ENCODE peak calls at places on chromosomes 16 and 17, in ten cellular contexts. One of them, this sample, is unnamed.

GRCh38 chr16:29680180-29680598 is 1.2 kb downstream of the QPRT start:
- ATAC-seq in HCT116: no peak
- ATAC-seq in CD8-positive, alpha-beta T cell: no peak
- ATAC-seq in psoas muscle: no peak
- ATAC-seq in PC-3: no peak
- ATAC-seq in pancreas: no peak
- ATAC-seq in right cardiac atrium: no peak
- ATAC-seq in lower lobe of right lung: no peak
- ATAC-seq in upper lobe of left lung: no peak
- ATAC-seq in gastrocnemius medialis: no peak
- ATAC-seq in this sample: no peak

GRCh38 chr17:27199948-27200347 is 94.0 kb upstream of the WSB1 start:
- ATAC-seq in CD8-positive, alpha-beta T cell: no peak
- ATAC-seq in gastrocnemius medialis: no peak
- ATAC-seq in upper lobe of left lung: no peak
- ATAC-seq in psoas muscle: no peak
- ATAC-seq in pancreas: no peak
- ATAC-seq in HCT116: no peak
- ATAC-seq in PC-3: peak; percentile 48
- ATAC-seq in right cardiac atrium: no peak
- ATAC-seq in lower lobe of right lung: no peak
- ATAC-seq in this sample: no peak

GRCh38 chr16:23520500-23520899 is 10.2 kb upstream of the GGA2 start:
- ATAC-seq in PC-3: no peak
- ATAC-seq in gastrocnemius medialis: no peak
- ATAC-seq in upper lobe of left lung: no peak
- ATAC-seq in right cardiac atrium: no peak
- ATAC-seq in CD8-positive, alpha-beta T cell: no peak
- ATAC-seq in pancreas: no peak
- ATAC-seq in lower lobe of right lung: peak; percentile 48
- ATAC-seq in HCT116: no peak
- ATAC-seq in psoas muscle: no peak
- ATAC-seq in this sample: no peak

GRCh38 chr17:13182854-13183253 is 165.0 kb upstream of the ELAC2 start:
- ATAC-seq in PC-3: no peak
- ATAC-seq in gastrocnemius medialis: no peak
- ATAC-seq in CD8-positive, alpha-beta T cell: no peak
- ATAC-seq in pancreas: peak; percentile 46
- ATAC-seq in psoas muscle: no peak
- ATAC-seq in right cardiac atrium: no peak
- ATAC-seq in lower lobe of right lung: peak; percentile 65
- ATAC-seq in HCT116: no peak
- ATAC-seq in upper lobe of left lung: no peak
- ATAC-seq in this sample: no peak

GRCh38 chr17:60231234-60231633 is 81.5 kb downstream of the CA4 start:
- ATAC-seq in right cardiac atrium: no peak
- ATAC-seq in gastrocnemius medialis: no peak
- ATAC-seq in pancreas: no peak
- ATAC-seq in CD8-positive, alpha-beta T cell: no peak
- ATAC-seq in upper lobe of left lung: peak; percentile 49
- ATAC-seq in psoas muscle: peak; percentile 61
- ATAC-seq in lower lobe of right lung: no peak
- ATAC-seq in HCT116: peak; percentile 80
- ATAC-seq in PC-3: peak; percentile 84
- ATAC-seq in this sample: no peak

GRCh38 chr16:82265809-82266208 is 95.8 kb upstream of the MPHOSPH6 start:
- ATAC-seq in right cardiac atrium: no peak
- ATAC-seq in psoas muscle: no peak
- ATAC-seq in gastrocnemius medialis: no peak
- ATAC-seq in CD8-positive, alpha-beta T cell: no peak
- ATAC-seq in lower lobe of right lung: no peak
- ATAC-seq in upper lobe of left lung: no peak
- ATAC-seq in pancreas: no peak
- ATAC-seq in HCT116: no peak
- ATAC-seq in PC-3: no peak
- ATAC-seq in this sample: no peak

GRCh38 chr17:64084086-64084939 is 45.6 kb downstream of the ERN1 start:
- ATAC-seq in pancreas: peak; percentile 78
- ATAC-seq in PC-3: peak; percentile 53
- ATAC-seq in upper lobe of left lung: peak; percentile 55
- ATAC-seq in HCT116: peak; percentile 31
- ATAC-seq in right cardiac atrium: peak; percentile 63
- ATAC-seq in CD8-positive, alpha-beta T cell: no peak
- ATAC-seq in psoas muscle: no peak
- ATAC-seq in gastrocnemius medialis: no peak
- ATAC-seq in lower lobe of right lung: peak; percentile 45
- ATAC-seq in this sample: no peak

GRCh38 chr16:5386989-5387388 is 289.4 kb upstream of the EEF2KMT start:
- ATAC-seq in CD8-positive, alpha-beta T cell: no peak
- ATAC-seq in HCT116: no peak
- ATAC-seq in right cardiac atrium: no peak
- ATAC-seq in gastrocnemius medialis: no peak
- ATAC-seq in PC-3: no peak
- ATAC-seq in psoas muscle: no peak
- ATAC-seq in lower lobe of right lung: no peak
- ATAC-seq in upper lobe of left lung: no peak
- ATAC-seq in pancreas: no peak
- ATAC-seq in this sample: no peak

GRCh38 chr16:16092925-16093624 is 130.2 kb downstream of the ABCC6 start:
- ATAC-seq in psoas muscle: peak; percentile 24
- ATAC-seq in pancreas: peak; percentile 72
- ATAC-seq in upper lobe of left lung: no peak
- ATAC-seq in gastrocnemius medialis: no peak
- ATAC-seq in PC-3: no peak
- ATAC-seq in lower lobe of right lung: no peak
- ATAC-seq in right cardiac atrium: no peak
- ATAC-seq in CD8-positive, alpha-beta T cell: no peak
- ATAC-seq in HCT116: no peak
- ATAC-seq in this sample: no peak

GRCh38 chr16:58020628-58021521 is 4.7 kb upstream of the MMP15 start:
- ATAC-seq in gastrocnemius medialis: no peak
- ATAC-seq in psoas muscle: peak; percentile 49
- ATAC-seq in upper lobe of left lung: peak; percentile 42
- ATAC-seq in lower lobe of right lung: no peak
- ATAC-seq in PC-3: peak; percentile 16
- ATAC-seq in CD8-positive, alpha-beta T cell: peak; percentile 69
- ATAC-seq in HCT116: peak; percentile 27
- ATAC-seq in pancreas: no peak
- ATAC-seq in right cardiac atrium: no peak
- ATAC-seq in this sample: no peak

GRCh38 chr17:64349949-64350348 is 40.7 kb downstream of the PECAM1 start:
- ATAC-seq in pancreas: no peak
- ATAC-seq in CD8-positive, alpha-beta T cell: no peak
- ATAC-seq in right cardiac atrium: no peak
- ATAC-seq in psoas muscle: no peak
- ATAC-seq in HCT116: no peak
- ATAC-seq in gastrocnemius medialis: no peak
- ATAC-seq in PC-3: peak; percentile 33
- ATAC-seq in upper lobe of left lung: no peak
- ATAC-seq in lower lobe of right lung: no peak
- ATAC-seq in this sample: no peak

GRCh38 chr17:74274703-74275340 is 788 bp downstream of the DNAI2 start:
- ATAC-seq in gastrocnemius medialis: no peak
- ATAC-seq in right cardiac atrium: no peak
- ATAC-seq in CD8-positive, alpha-beta T cell: no peak
- ATAC-seq in lower lobe of right lung: no peak
- ATAC-seq in pancreas: no peak
- ATAC-seq in PC-3: no peak
- ATAC-seq in upper lobe of left lung: no peak
- ATAC-seq in psoas muscle: no peak
- ATAC-seq in HCT116: no peak
- ATAC-seq in this sample: no peak

GRCh38 chr17:59527931-59528330 is 37.5 kb upstream of the DHX40 start:
- ATAC-seq in pancreas: no peak
- ATAC-seq in HCT116: no peak
- ATAC-seq in PC-3: no peak
- ATAC-seq in CD8-positive, alpha-beta T cell: no peak
- ATAC-seq in psoas muscle: no peak
- ATAC-seq in upper lobe of left lung: no peak
- ATAC-seq in lower lobe of right lung: no peak
- ATAC-seq in gastrocnemius medialis: no peak
- ATAC-seq in right cardiac atrium: no peak
- ATAC-seq in this sample: no peak

GRCh38 chr17:68778726-68779125 is 176.5 kb downstream of the ABCA8 start:
- ATAC-seq in lower lobe of right lung: no peak
- ATAC-seq in CD8-positive, alpha-beta T cell: no peak
- ATAC-seq in HCT116: no peak
- ATAC-seq in PC-3: no peak
- ATAC-seq in pancreas: no peak
- ATAC-seq in psoas muscle: no peak
- ATAC-seq in upper lobe of left lung: no peak
- ATAC-seq in right cardiac atrium: no peak
- ATAC-seq in gastrocnemius medialis: no peak
- ATAC-seq in this sample: no peak

GRCh38 chr16:84103678-84104077 is 13.1 kb downstream of the MBTPS1 start:
- ATAC-seq in right cardiac atrium: no peak
- ATAC-seq in upper lobe of left lung: no peak
- ATAC-seq in PC-3: peak; percentile 60
- ATAC-seq in CD8-positive, alpha-beta T cell: no peak
- ATAC-seq in pancreas: no peak
- ATAC-seq in lower lobe of right lung: no peak
- ATAC-seq in psoas muscle: peak; percentile 62
- ATAC-seq in gastrocnemius medialis: peak; percentile 44
- ATAC-seq in HCT116: no peak
- ATAC-seq in this sample: no peak

GRCh38 chr16:74773431-74774222 is 993 bp downstream of the FA2H start:
- ATAC-seq in CD8-positive, alpha-beta T cell: no peak
- ATAC-seq in HCT116: no peak
- ATAC-seq in gastrocnemius medialis: no peak
- ATAC-seq in psoas muscle: no peak
- ATAC-seq in upper lobe of left lung: no peak
- ATAC-seq in PC-3: no peak
- ATAC-seq in right cardiac atrium: no peak
- ATAC-seq in pancreas: no peak
- ATAC-seq in lower lobe of right lung: no peak
- ATAC-seq in this sample: no peak

DNA sequence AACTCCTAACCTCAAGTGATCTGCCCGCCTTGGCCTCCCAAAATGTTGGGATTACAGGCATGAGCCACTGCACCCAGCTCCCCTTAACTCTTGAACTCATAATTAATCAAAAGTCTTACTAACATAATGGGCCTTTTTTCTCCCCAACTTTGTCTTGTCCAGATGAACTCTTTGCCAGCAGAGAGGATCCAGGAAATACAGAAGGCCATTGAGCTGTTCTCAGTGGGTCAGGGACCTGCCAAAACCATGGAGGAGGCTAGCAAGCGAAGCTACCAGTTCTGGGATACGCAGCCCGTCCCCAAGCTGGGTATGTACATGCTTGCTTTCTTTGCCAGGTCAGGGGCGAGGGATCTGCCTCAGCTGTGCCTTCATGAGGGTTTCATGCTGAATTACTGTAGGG is 25.2 kb downstream of the NMT1 start:
- ATAC-seq in HCT116: no peak
- ATAC-seq in lower lobe of right lung: no peak
- ATAC-seq in gastrocnemius medialis: no peak
- ATAC-seq in PC-3: no peak
- ATAC-seq in pancreas: no peak
- ATAC-seq in psoas muscle: no peak
- ATAC-seq in upper lobe of left lung: no peak
- ATAC-seq in CD8-positive, alpha-beta T cell: no peak
- ATAC-seq in right cardiac atrium: no peak
- ATAC-seq in this sample: no peak
- H3K27ac ChIP-seq in HCT116: no peak overlapping the region
- H3K27ac ChIP-seq in lower lobe of right lung: no peak overlapping the region
- H3K27ac ChIP-seq in gastrocnemius medialis: peak overlapping the region; percentile 95
- H3K27ac ChIP-seq in PC-3: no peak overlapping the region
- H3K27ac ChIP-seq in pancreas: no peak overlapping the region
- H3K27ac ChIP-seq in psoas muscle: peak overlapping the region; percentile 77
- H3K27ac ChIP-seq in upper lobe of left lung: no peak overlapping the region
- H3K27ac ChIP-seq in CD8-positive, alpha-beta T cell: no peak overlapping the region
- H3K27ac ChIP-seq in right cardiac atrium: no peak overlapping the region
- H3K27ac ChIP-seq in this sample: no peak overlapping the region

GRCh38 chr16:53131050-53131362 is 76.2 kb downstream of the CHD9 start:
- ATAC-seq in PC-3: no peak
- ATAC-seq in lower lobe of right lung: no peak
- ATAC-seq in psoas muscle: no peak
- ATAC-seq in right cardiac atrium: no peak
- ATAC-seq in gastrocnemius medialis: no peak
- ATAC-seq in CD8-positive, alpha-beta T cell: peak; percentile 8
- ATAC-seq in upper lobe of left lung: no peak
- ATAC-seq in pancreas: no peak
- ATAC-seq in HCT116: no peak
- ATAC-seq in this sample: no peak
- H3K27ac ChIP-seq in PC-3: peak overlapping the region; percentile 69
- H3K27ac ChIP-seq in lower lobe of right lung: peak overlapping the region; percentile 93
- H3K27ac ChIP-seq in psoas muscle: peak overlapping the region; percentile 94
- H3K27ac ChIP-seq in right cardiac atrium: peak overlapping the region; percentile 86
- H3K27ac ChIP-seq in gastrocnemius medialis: peak overlapping the region; percentile 97
- H3K27ac ChIP-seq in CD8-positive, alpha-beta T cell: peak overlapping the region; percentile 52
- H3K27ac ChIP-seq in upper lobe of left lung: peak overlapping the region; percentile 95
- H3K27ac ChIP-seq in pancreas: peak overlapping the region; percentile 97
- H3K27ac ChIP-seq in HCT116: peak overlapping the region; percentile 87
- H3K27ac ChIP-seq in this sample: peak overlapping the region; percentile 85

DNA sequence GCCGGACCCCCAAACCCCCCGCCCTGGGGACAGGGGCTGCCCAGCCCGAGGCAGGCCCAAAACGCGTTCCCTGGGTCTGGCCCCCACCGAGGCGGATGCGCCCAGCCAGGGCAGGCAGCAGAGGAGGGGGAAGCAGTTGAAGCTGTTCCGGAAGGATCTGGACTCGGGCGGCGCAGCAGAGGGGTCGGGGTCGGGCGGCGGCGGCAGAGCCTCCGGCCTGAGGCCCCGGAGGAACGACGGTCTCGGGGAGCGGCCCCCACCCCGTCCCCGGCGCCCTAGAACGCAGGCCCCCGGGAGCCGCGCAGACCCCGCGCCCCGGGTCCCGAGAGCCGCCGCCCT is 22.9 kb upstream of the ZFPM1 start:
- ATAC-seq in PC-3: no peak
- ATAC-seq in lower lobe of right lung: no peak
- ATAC-seq in upper lobe of left lung: peak; percentile 3
- ATAC-seq in pancreas: no peak
- ATAC-seq in CD8-positive, alpha-beta T cell: peak; percentile 30
- ATAC-seq in psoas muscle: peak; percentile 11
- ATAC-seq in gastrocnemius medialis: no peak
- ATAC-seq in right cardiac atrium: no peak
- ATAC-seq in HCT116: no peak
- ATAC-seq in this sample: no peak
- H3K27ac ChIP-seq in PC-3: no peak overlapping the region
- H3K27ac ChIP-seq in lower lobe of right lung: peak overlapping the region; percentile 71
- H3K27ac ChIP-seq in upper lobe of left lung: peak overlapping the region; percentile 75
- H3K27ac ChIP-seq in pancreas: no peak overlapping the region
- H3K27ac ChIP-seq in CD8-positive, alpha-beta T cell: no peak overlapping the region
- H3K27ac ChIP-seq in psoas muscle: no peak overlapping the region
- H3K27ac ChIP-seq in gastrocnemius medialis: no peak overlapping the region
- H3K27ac ChIP-seq in right cardiac atrium: no peak overlapping the region
- H3K27ac ChIP-seq in HCT116: no peak overlapping the region
- H3K27ac ChIP-seq in this sample: no peak overlapping the region

DNA sequence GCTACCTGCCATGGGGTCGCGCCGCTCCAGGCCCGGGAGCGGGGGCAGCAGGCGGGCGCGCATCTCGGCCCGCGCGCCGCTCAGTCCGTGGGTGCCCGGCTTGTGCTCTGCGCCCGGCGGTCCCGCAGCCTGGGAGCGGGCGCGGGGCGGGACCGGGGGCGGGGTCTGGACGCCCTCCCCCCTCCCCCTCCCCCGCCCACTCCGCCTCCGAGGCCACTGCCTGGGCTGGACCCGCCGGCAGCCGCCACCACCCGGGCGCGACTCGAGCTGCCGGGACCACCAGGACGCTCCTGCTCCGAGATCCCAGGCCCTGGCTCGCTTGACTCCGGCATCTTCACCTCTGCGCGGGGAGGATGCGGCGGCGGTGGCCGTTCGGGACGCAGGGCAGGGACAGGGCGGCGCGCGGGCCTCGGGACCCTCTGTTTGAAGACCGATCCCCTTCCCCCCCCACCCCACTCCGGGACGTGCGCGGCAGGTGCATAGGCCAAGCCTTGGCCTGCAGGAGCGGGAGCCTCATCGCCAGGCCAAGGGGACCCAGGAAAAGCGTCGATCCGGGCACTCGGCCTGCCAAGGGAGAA is at the start of gene HS3ST6:
- ATAC-seq in PC-3: no peak
- ATAC-seq in CD8-positive, alpha-beta T cell: no peak
- ATAC-seq in HCT116: no peak
- ATAC-seq in upper lobe of left lung: no peak
- ATAC-seq in pancreas: no peak
- ATAC-seq in gastrocnemius medialis: no peak
- ATAC-seq in psoas muscle: peak; percentile 19
- ATAC-seq in right cardiac atrium: no peak
- ATAC-seq in lower lobe of right lung: no peak
- ATAC-seq in this sample: no peak
- H3K27ac ChIP-seq in PC-3: no peak within 1 kb of the TSS
- H3K27ac ChIP-seq in CD8-positive, alpha-beta T cell: no peak within 1 kb of the TSS
- H3K27ac ChIP-seq in HCT116: no peak within 1 kb of the TSS
- H3K27ac ChIP-seq in upper lobe of left lung: no peak within 1 kb of the TSS
- H3K27ac ChIP-seq in pancreas: no peak within 1 kb of the TSS
- H3K27ac ChIP-seq in gastrocnemius medialis: no peak within 1 kb of the TSS
- H3K27ac ChIP-seq in psoas muscle: no peak within 1 kb of the TSS
- H3K27ac ChIP-seq in right cardiac atrium: no peak within 1 kb of the TSS
- H3K27ac ChIP-seq in lower lobe of right lung: no peak within 1 kb of the TSS
- H3K27ac ChIP-seq in this sample: no peak within 1 kb of the TSS